ENCODE peak calls at places on chromosomes 2 and 18, in ten cellular contexts. One of them, this sample, is unnamed. For H3K9me3, the result is how much of the 10 kb centered on the place peaks cover.

GRCh38 chr2:191180712-191181111 is 29.9 kb upstream of the STAT4 start:
- DNase-seq in SJSA1: no peak
- DNase-seq in colonic mucosa: no peak
- DNase-seq in Peyer's patch: peak
- DNase-seq in GM23248: peak
- DNase-seq in neuronal stem cell: no peak
- DNase-seq in heart left ventricle: no peak
- DNase-seq in breast epithelium: no peak
- DNase-seq in OCI-LY7: no peak
- DNase-seq in adrenal gland: no peak
- DNase-seq in this sample: no peak

GRCh38 chr2:162828545-162828944 is 10.0 kb downstream of the KCNH7 start:
- DNase-seq in OCI-LY7: no peak
- DNase-seq in heart left ventricle: no peak
- DNase-seq in GM23248: no peak
- DNase-seq in Peyer's patch: no peak
- DNase-seq in SJSA1: no peak
- DNase-seq in colonic mucosa: no peak
- DNase-seq in breast epithelium: no peak
- DNase-seq in neuronal stem cell: no peak
- DNase-seq in adrenal gland: no peak
- DNase-seq in this sample: no peak

GRCh38 chr2:150267651-150268415 is 219.6 kb downstream of the RND3 start:
- DNase-seq in OCI-LY7: no peak
- DNase-seq in breast epithelium: no peak
- DNase-seq in Peyer's patch: no peak
- DNase-seq in neuronal stem cell: no peak
- DNase-seq in adrenal gland: no peak
- DNase-seq in heart left ventricle: no peak
- DNase-seq in GM23248: no peak
- DNase-seq in colonic mucosa: no peak
- DNase-seq in SJSA1: no peak
- DNase-seq in this sample: no peak

GRCh38 chr2:237320801-237321563 is 93.0 kb downstream of the COL6A3 start:
- DNase-seq in SJSA1: no peak
- DNase-seq in heart left ventricle: no peak
- DNase-seq in neuronal stem cell: no peak
- DNase-seq in Peyer's patch: peak
- DNase-seq in OCI-LY7: no peak
- DNase-seq in colonic mucosa: no peak
- DNase-seq in GM23248: no peak
- DNase-seq in adrenal gland: no peak
- DNase-seq in breast epithelium: no peak
- DNase-seq in this sample: no peak

GRCh38 chr2:235669983-235670962 is 176.4 kb downstream of the AGAP1 start:
- DNase-seq in SJSA1: peak
- DNase-seq in OCI-LY7: no peak
- DNase-seq in heart left ventricle: peak
- DNase-seq in neuronal stem cell: peak
- DNase-seq in adrenal gland: peak
- DNase-seq in Peyer's patch: peak
- DNase-seq in breast epithelium: peak
- DNase-seq in colonic mucosa: peak
- DNase-seq in GM23248: peak
- DNase-seq in this sample: peak

GRCh38 chr18:55323051-55323994 is 264.7 kb downstream of the TCF4 start:
- DNase-seq in OCI-LY7: peak
- DNase-seq in GM23248: peak
- DNase-seq in breast epithelium: no peak
- DNase-seq in heart left ventricle: no peak
- DNase-seq in neuronal stem cell: no peak
- DNase-seq in Peyer's patch: no peak
- DNase-seq in adrenal gland: peak
- DNase-seq in SJSA1: peak
- DNase-seq in colonic mucosa: no peak
- DNase-seq in this sample: no peak

GRCh38 chr2:57516740-57517340 is 529.8 kb upstream of the VRK2 start:
- DNase-seq in SJSA1: peak
- DNase-seq in breast epithelium: no peak
- DNase-seq in Peyer's patch: no peak
- DNase-seq in colonic mucosa: no peak
- DNase-seq in GM23248: peak
- DNase-seq in adrenal gland: no peak
- DNase-seq in neuronal stem cell: peak
- DNase-seq in heart left ventricle: no peak
- DNase-seq in OCI-LY7: peak
- DNase-seq in this sample: no peak

GRCh38 chr2:134943540-134943939 is 24.9 kb downstream of the CCNT2 start:
- DNase-seq in neuronal stem cell: no peak
- DNase-seq in colonic mucosa: no peak
- DNase-seq in OCI-LY7: peak
- DNase-seq in heart left ventricle: no peak
- DNase-seq in breast epithelium: no peak
- DNase-seq in GM23248: no peak
- DNase-seq in Peyer's patch: no peak
- DNase-seq in SJSA1: no peak
- DNase-seq in adrenal gland: no peak
- DNase-seq in this sample: no peak

GRCh38 chr2:218567797-218568189 is 358 bp downstream of the USP37 start:
- DNase-seq in neuronal stem cell: no peak
- DNase-seq in GM23248: no peak
- DNase-seq in SJSA1: no peak
- DNase-seq in OCI-LY7: no peak
- DNase-seq in colonic mucosa: no peak
- DNase-seq in adrenal gland: no peak
- DNase-seq in Peyer's patch: no peak
- DNase-seq in breast epithelium: no peak
- DNase-seq in heart left ventricle: no peak
- DNase-seq in this sample: no peak

GRCh38 chr2:235191933-235192332 is 240.1 kb downstream of the SH3BP4 start:
- DNase-seq in breast epithelium: no peak
- DNase-seq in heart left ventricle: no peak
- DNase-seq in colonic mucosa: no peak
- DNase-seq in GM23248: peak
- DNase-seq in adrenal gland: no peak
- DNase-seq in neuronal stem cell: no peak
- DNase-seq in OCI-LY7: no peak
- DNase-seq in SJSA1: no peak
- DNase-seq in Peyer's patch: no peak
- DNase-seq in this sample: no peak

GRCh38 chr18:30622635-30623034 is 419.9 kb downstream of the DSC3 start:
- DNase-seq in heart left ventricle: no peak
- DNase-seq in SJSA1: no peak
- DNase-seq in Peyer's patch: no peak
- DNase-seq in breast epithelium: no peak
- DNase-seq in OCI-LY7: no peak
- DNase-seq in colonic mucosa: no peak
- DNase-seq in GM23248: no peak
- DNase-seq in neuronal stem cell: no peak
- DNase-seq in adrenal gland: no peak
- DNase-seq in this sample: no peak

GRCh38 chr2:46298522-46299351 is 1.5 kb downstream of the EPAS1 start:
- DNase-seq in neuronal stem cell: peak
- DNase-seq in OCI-LY7: no peak
- DNase-seq in SJSA1: peak
- DNase-seq in Peyer's patch: peak
- DNase-seq in breast epithelium: peak
- DNase-seq in adrenal gland: peak
- DNase-seq in heart left ventricle: peak
- DNase-seq in GM23248: peak
- DNase-seq in colonic mucosa: peak
- DNase-seq in this sample: peak

GRCh38 chr2:215716971-215717370 is 281.1 kb upstream of the FN1 start:
- DNase-seq in Peyer's patch: no peak
- DNase-seq in OCI-LY7: no peak
- DNase-seq in neuronal stem cell: no peak
- DNase-seq in colonic mucosa: no peak
- DNase-seq in breast epithelium: no peak
- DNase-seq in adrenal gland: no peak
- DNase-seq in GM23248: peak
- DNase-seq in SJSA1: no peak
- DNase-seq in heart left ventricle: no peak
- DNase-seq in this sample: no peak

GRCh38 chr2:200695178-200695930 is 109.5 kb downstream of the AOX1 start:
- DNase-seq in GM23248: no peak
- DNase-seq in heart left ventricle: no peak
- DNase-seq in breast epithelium: no peak
- DNase-seq in colonic mucosa: no peak
- DNase-seq in SJSA1: no peak
- DNase-seq in OCI-LY7: peak
- DNase-seq in neuronal stem cell: no peak
- DNase-seq in adrenal gland: no peak
- DNase-seq in Peyer's patch: no peak
- DNase-seq in this sample: no peak

GRCh38 chr2:157559061-157559460 is 69.6 kb downstream of the ACVR1C start:
- DNase-seq in neuronal stem cell: no peak
- DNase-seq in Peyer's patch: no peak
- DNase-seq in GM23248: peak
- DNase-seq in heart left ventricle: no peak
- DNase-seq in OCI-LY7: no peak
- DNase-seq in SJSA1: peak
- DNase-seq in colonic mucosa: no peak
- DNase-seq in adrenal gland: no peak
- DNase-seq in breast epithelium: no peak
- DNase-seq in this sample: no peak

GRCh38 chr2:79189465-79189864 is 29.9 kb upstream of the REG3A start:
- DNase-seq in heart left ventricle: no peak
- DNase-seq in neuronal stem cell: peak
- DNase-seq in adrenal gland: no peak
- DNase-seq in SJSA1: no peak
- DNase-seq in OCI-LY7: no peak
- DNase-seq in Peyer's patch: no peak
- DNase-seq in breast epithelium: no peak
- DNase-seq in colonic mucosa: no peak
- DNase-seq in GM23248: no peak
- DNase-seq in this sample: peak

GRCh38 chr2:164178835-164179470 is 442.3 kb downstream of the GRB14 start:
- DNase-seq in SJSA1: no peak
- DNase-seq in heart left ventricle: no peak
- DNase-seq in OCI-LY7: no peak
- DNase-seq in adrenal gland: no peak
- DNase-seq in GM23248: peak
- DNase-seq in colonic mucosa: no peak
- DNase-seq in neuronal stem cell: no peak
- DNase-seq in breast epithelium: no peak
- DNase-seq in Peyer's patch: no peak
- DNase-seq in this sample: no peak

GRCh38 chr18:7822435-7823425 is 255.6 kb downstream of the PTPRM start:
- DNase-seq in heart left ventricle: no peak
- DNase-seq in OCI-LY7: peak
- DNase-seq in adrenal gland: peak
- DNase-seq in neuronal stem cell: no peak
- DNase-seq in colonic mucosa: no peak
- DNase-seq in GM23248: no peak
- DNase-seq in SJSA1: peak
- DNase-seq in Peyer's patch: no peak
- DNase-seq in breast epithelium: no peak
- DNase-seq in this sample: no peak
- H3K4me3 ChIP-seq in heart left ventricle: no peak
- H3K4me3 ChIP-seq in OCI-LY7: no peak
- H3K4me3 ChIP-seq in adrenal gland: no peak
- H3K4me3 ChIP-seq in neuronal stem cell: no peak
- H3K4me3 ChIP-seq in colonic mucosa: no peak
- H3K4me3 ChIP-seq in GM23248: no peak
- H3K4me3 ChIP-seq in SJSA1: no peak
- H3K4me3 ChIP-seq in Peyer's patch: no peak
- H3K4me3 ChIP-seq in breast epithelium: no peak
- H3K4me3 ChIP-seq in this sample: no peak

DNA sequence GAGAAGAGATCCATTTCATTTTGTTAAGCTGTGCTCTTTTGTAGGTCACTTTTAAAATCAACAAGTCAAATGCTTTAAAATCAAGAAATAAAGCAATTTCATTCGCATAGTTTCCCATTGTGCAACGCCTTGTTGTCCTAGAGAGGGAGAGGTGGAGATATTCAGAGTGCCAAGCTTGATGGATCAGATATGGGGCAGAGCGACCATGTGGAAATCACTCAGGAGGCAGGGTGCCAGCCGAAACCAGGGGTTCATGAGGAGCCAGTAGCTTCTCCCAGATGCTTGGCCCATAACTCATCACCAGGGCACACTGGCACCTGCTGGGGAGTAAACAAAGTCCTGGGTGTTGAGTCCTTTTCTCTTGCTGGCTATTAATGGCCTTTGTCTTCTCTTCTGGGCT is 53.0 kb upstream of the ASAP2 start:
- DNase-seq in OCI-LY7: no peak
- DNase-seq in colonic mucosa: no peak
- DNase-seq in heart left ventricle: no peak
- DNase-seq in adrenal gland: no peak
- DNase-seq in Peyer's patch: no peak
- DNase-seq in neuronal stem cell: no peak
- DNase-seq in SJSA1: no peak
- DNase-seq in breast epithelium: peak
- DNase-seq in GM23248: peak
- DNase-seq in this sample: no peak
- H3K27ac ChIP-seq in OCI-LY7: no peak
- H3K27ac ChIP-seq in colonic mucosa: no peak
- H3K27ac ChIP-seq in heart left ventricle: no peak
- H3K27ac ChIP-seq in adrenal gland: no peak
- H3K27ac ChIP-seq in Peyer's patch: no peak
- H3K27ac ChIP-seq in neuronal stem cell: no peak
- H3K27ac ChIP-seq in SJSA1: no peak
- H3K27ac ChIP-seq in breast epithelium: peak
- H3K27ac ChIP-seq in GM23248: peak
- H3K27ac ChIP-seq in this sample: no peak

GRCh38 chr2:132465917-132466316 is 49.3 kb downstream of the GPR39 start:
- DNase-seq in OCI-LY7: no peak
- DNase-seq in Peyer's patch: no peak
- DNase-seq in colonic mucosa: no peak
- DNase-seq in GM23248: peak
- DNase-seq in breast epithelium: no peak
- DNase-seq in heart left ventricle: no peak
- DNase-seq in SJSA1: no peak
- DNase-seq in adrenal gland: no peak
- DNase-seq in neuronal stem cell: no peak
- DNase-seq in this sample: no peak
- H3K9me3 ChIP-seq in OCI-LY7: under half
- H3K9me3 ChIP-seq in Peyer's patch: under half
- H3K9me3 ChIP-seq in colonic mucosa: under half
- H3K9me3 ChIP-seq in GM23248: under half
- H3K9me3 ChIP-seq in breast epithelium: under half
- H3K9me3 ChIP-seq in heart left ventricle: under half
- H3K9me3 ChIP-seq in SJSA1: under half
- H3K9me3 ChIP-seq in adrenal gland: under half
- H3K9me3 ChIP-seq in neuronal stem cell: under half
- H3K9me3 ChIP-seq in this sample: under half

DNA sequence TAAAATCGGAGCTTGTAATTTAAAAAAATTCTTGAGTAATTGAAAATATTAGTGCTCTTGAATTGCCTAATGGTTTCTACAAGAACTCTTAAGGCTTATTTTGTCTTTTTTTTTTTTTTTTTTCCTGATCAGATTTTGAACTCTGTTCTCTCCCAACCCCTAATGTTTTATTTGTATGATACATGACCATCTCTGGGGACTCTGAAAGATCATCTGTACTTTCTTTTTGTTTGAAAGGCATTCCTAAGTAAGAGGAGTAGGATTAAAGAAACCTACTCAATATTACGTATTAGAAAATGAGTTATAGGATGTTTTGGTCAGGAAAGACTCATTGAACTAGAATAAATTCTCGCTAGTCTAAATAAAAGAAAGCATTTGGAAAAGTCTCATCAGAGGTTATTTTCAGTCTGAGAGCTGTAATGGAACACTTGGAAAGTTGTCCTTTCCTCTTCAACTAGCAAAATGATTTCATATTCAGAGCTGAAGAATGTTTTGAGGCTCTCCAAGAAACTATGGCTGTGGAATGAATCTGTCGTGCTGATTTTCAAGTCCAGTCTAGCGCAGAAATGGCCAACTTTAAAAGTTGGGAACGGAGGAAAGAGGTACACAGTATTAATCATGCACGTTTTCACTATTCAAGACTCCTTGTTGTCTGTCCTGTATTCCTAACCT is 182.7 kb downstream of the PRPF40A start:
- DNase-seq in colonic mucosa: no peak
- DNase-seq in breast epithelium: no peak
- DNase-seq in neuronal stem cell: no peak
- DNase-seq in OCI-LY7: no peak
- DNase-seq in GM23248: peak
- DNase-seq in Peyer's patch: no peak
- DNase-seq in heart left ventricle: no peak
- DNase-seq in SJSA1: no peak
- DNase-seq in adrenal gland: no peak
- DNase-seq in this sample: no peak
- H3K4me3 ChIP-seq in colonic mucosa: no peak
- H3K4me3 ChIP-seq in breast epithelium: no peak
- H3K4me3 ChIP-seq in neuronal stem cell: no peak
- H3K4me3 ChIP-seq in OCI-LY7: no peak
- H3K4me3 ChIP-seq in GM23248: peak
- H3K4me3 ChIP-seq in Peyer's patch: no peak
- H3K4me3 ChIP-seq in heart left ventricle: no peak
- H3K4me3 ChIP-seq in SJSA1: no peak
- H3K4me3 ChIP-seq in adrenal gland: no peak
- H3K4me3 ChIP-seq in this sample: no peak